ENCODE peak calls at places on chromosomes 12 and 14, in seven cellular contexts. One of them, this sample, is unnamed.

GRCh38 chr12:12779529-12779928 is 5.9 kb upstream of the APOLD1 start:
- DNase-seq in DMS153: peak; percentile 86
- DNase-seq in NCI-H345: peak; percentile 73
- DNase-seq in activated CD8-positive, alpha-beta memory T cell treated with anti-CD3 and anti-CD28 coated beads, Interleukin-2, amount 50 U/mL, for 4 hours: no peak
- DNase-seq in SJSA1: no peak
- DNase-seq in kidney epithelial cell: peak; percentile 47
- DNase-seq in stimulated activated CD4-positive, alpha-beta T cell treated with anti-CD3 and anti-CD28 coated beads, Interleukin-2, amount 100 ng/mL, for 24 hours: no peak
- DNase-seq in this sample: no peak

GRCh38 chr14:59018978-59019377 is 169.5 kb upstream of the DAAM1 start:
- DNase-seq in DMS153: no peak
- DNase-seq in NCI-H345: no peak
- DNase-seq in activated CD8-positive, alpha-beta memory T cell treated with anti-CD3 and anti-CD28 coated beads, Interleukin-2, amount 50 U/mL, for 4 hours: no peak
- DNase-seq in SJSA1: no peak
- DNase-seq in kidney epithelial cell: no peak
- DNase-seq in stimulated activated CD4-positive, alpha-beta T cell treated with anti-CD3 and anti-CD28 coated beads, Interleukin-2, amount 100 ng/mL, for 24 hours: no peak
- DNase-seq in this sample: peak; percentile 57

GRCh38 chr14:103056322-103057027 is 874 bp downstream of the CDC42BPB start:
- DNase-seq in DMS153: peak; percentile 2
- DNase-seq in NCI-H345: peak; percentile 69
- DNase-seq in activated CD8-positive, alpha-beta memory T cell treated with anti-CD3 and anti-CD28 coated beads, Interleukin-2, amount 50 U/mL, for 4 hours: no peak
- DNase-seq in SJSA1: peak; percentile 85
- DNase-seq in kidney epithelial cell: no peak
- DNase-seq in stimulated activated CD4-positive, alpha-beta T cell treated with anti-CD3 and anti-CD28 coated beads, Interleukin-2, amount 100 ng/mL, for 24 hours: no peak
- DNase-seq in this sample: peak; percentile 91

GRCh38 chr12:40225337-40225983 is 663 bp downstream of the LRRK2 start:
- DNase-seq in DMS153: no peak
- DNase-seq in NCI-H345: no peak
- DNase-seq in activated CD8-positive, alpha-beta memory T cell treated with anti-CD3 and anti-CD28 coated beads, Interleukin-2, amount 50 U/mL, for 4 hours: no peak
- DNase-seq in SJSA1: no peak
- DNase-seq in kidney epithelial cell: no peak
- DNase-seq in stimulated activated CD4-positive, alpha-beta T cell treated with anti-CD3 and anti-CD28 coated beads, Interleukin-2, amount 100 ng/mL, for 24 hours: no peak
- DNase-seq in this sample: no peak

GRCh38 chr14:105056303-105056831 is 8.9 kb downstream of the GPR132 start:
- DNase-seq in DMS153: no peak
- DNase-seq in NCI-H345: no peak
- DNase-seq in activated CD8-positive, alpha-beta memory T cell treated with anti-CD3 and anti-CD28 coated beads, Interleukin-2, amount 50 U/mL, for 4 hours: no peak
- DNase-seq in SJSA1: no peak
- DNase-seq in kidney epithelial cell: no peak
- DNase-seq in stimulated activated CD4-positive, alpha-beta T cell treated with anti-CD3 and anti-CD28 coated beads, Interleukin-2, amount 100 ng/mL, for 24 hours: no peak
- DNase-seq in this sample: peak; percentile 49

GRCh38 chr12:57722716-57723629 is 15.6 kb downstream of the AGAP2 start:
- DNase-seq in DMS153: no peak
- DNase-seq in NCI-H345: no peak
- DNase-seq in activated CD8-positive, alpha-beta memory T cell treated with anti-CD3 and anti-CD28 coated beads, Interleukin-2, amount 50 U/mL, for 4 hours: no peak
- DNase-seq in SJSA1: peak; percentile 94
- DNase-seq in kidney epithelial cell: no peak
- DNase-seq in stimulated activated CD4-positive, alpha-beta T cell treated with anti-CD3 and anti-CD28 coated beads, Interleukin-2, amount 100 ng/mL, for 24 hours: no peak
- DNase-seq in this sample: peak; percentile 48

GRCh38 chr12:128140551-128140950 is 126.4 kb upstream of the TMEM132C start:
- DNase-seq in DMS153: peak; percentile 68
- DNase-seq in NCI-H345: no peak
- DNase-seq in activated CD8-positive, alpha-beta memory T cell treated with anti-CD3 and anti-CD28 coated beads, Interleukin-2, amount 50 U/mL, for 4 hours: no peak
- DNase-seq in SJSA1: no peak
- DNase-seq in kidney epithelial cell: no peak
- DNase-seq in stimulated activated CD4-positive, alpha-beta T cell treated with anti-CD3 and anti-CD28 coated beads, Interleukin-2, amount 100 ng/mL, for 24 hours: no peak
- DNase-seq in this sample: peak; percentile 77

GRCh38 chr12:100199347-100200136 is 1.1 kb upstream of the ACTR6 start:
- DNase-seq in DMS153: peak; percentile 60
- DNase-seq in NCI-H345: peak; percentile 92
- DNase-seq in activated CD8-positive, alpha-beta memory T cell treated with anti-CD3 and anti-CD28 coated beads, Interleukin-2, amount 50 U/mL, for 4 hours: peak; percentile 70
- DNase-seq in SJSA1: peak; percentile 62
- DNase-seq in kidney epithelial cell: no peak
- DNase-seq in stimulated activated CD4-positive, alpha-beta T cell treated with anti-CD3 and anti-CD28 coated beads, Interleukin-2, amount 100 ng/mL, for 24 hours: peak; percentile 77
- DNase-seq in this sample: peak; percentile 95

GRCh38 chr12:67415473-67415872 is 146.3 kb downstream of the CAND1 start:
- DNase-seq in DMS153: peak; percentile 45
- DNase-seq in NCI-H345: peak; percentile 34
- DNase-seq in activated CD8-positive, alpha-beta memory T cell treated with anti-CD3 and anti-CD28 coated beads, Interleukin-2, amount 50 U/mL, for 4 hours: no peak
- DNase-seq in SJSA1: peak; percentile 46
- DNase-seq in kidney epithelial cell: no peak
- DNase-seq in stimulated activated CD4-positive, alpha-beta T cell treated with anti-CD3 and anti-CD28 coated beads, Interleukin-2, amount 100 ng/mL, for 24 hours: no peak
- DNase-seq in this sample: no peak

GRCh38 chr14:68292467-68293334 is 473.1 kb downstream of the RAD51B start:
- DNase-seq in DMS153: no peak
- DNase-seq in NCI-H345: no peak
- DNase-seq in activated CD8-positive, alpha-beta memory T cell treated with anti-CD3 and anti-CD28 coated beads, Interleukin-2, amount 50 U/mL, for 4 hours: no peak
- DNase-seq in SJSA1: no peak
- DNase-seq in kidney epithelial cell: no peak
- DNase-seq in stimulated activated CD4-positive, alpha-beta T cell treated with anti-CD3 and anti-CD28 coated beads, Interleukin-2, amount 100 ng/mL, for 24 hours: no peak
- DNase-seq in this sample: no peak

This sample was measured in islet precursor cell.